ENCODE peak calls at places on chromosomes 16 and 17, in ten cellular contexts. D, Z, M, L, A, N, P, T, J and E are unnamed samples.

GRCh38 chr16:88941051-88941932 is 35.7 kb downstream of the CBFA2T3 start:
- DNase-seq in D (no peak), Z (no peak), M (no peak), L (no peak), A (peak), N (no peak), P (no peak), T (no peak), J (no peak), E (no peak)

GRCh38 chr17:43360376-43360738 is 38.4 kb upstream of the ARL4D start:
- DNase-seq in D (no peak), Z (no peak), M (peak), L (peak), A (peak), N (no peak), P (peak), T (peak), J (peak), E (peak)

GRCh38 chr17:41620583-41621434 is 3.6 kb downstream of the KRT17 start:
- DNase-seq in D (no peak), Z (no peak), M (no peak), L (peak), A (no peak), N (no peak), P (no peak), T (no peak), J (no peak), E (no peak)

GRCh38 chr16:71542377-71542776 is 16.2 kb downstream of the CHST4 start:
- DNase-seq in D (peak), Z (no peak), M (peak), L (peak), A (peak), N (peak), P (peak), T (no peak), J (peak), E (peak)

GRCh38 chr16:81214745-81215166 is 23.7 kb upstream of the BCO1 start:
- DNase-seq in D (no peak), Z (no peak), M (no peak), L (no peak), A (no peak), N (no peak), P (no peak), T (no peak), J (peak), E (no peak)

GRCh38 chr16:24815052-24815451 is 30.7 kb upstream of the SLC5A11 start:
- DNase-seq in D (no peak), Z (no peak), M (no peak), L (no peak), A (no peak), N (no peak), P (no peak), T (no peak), J (no peak), E (no peak)

GRCh38 chr16:88681084-88681680 is 5.1 kb downstream of the SNAI3 start:
- DNase-seq in D (no peak), Z (no peak), M (no peak), L (no peak), A (peak), N (no peak), P (no peak), T (no peak), J (no peak), E (no peak)

GRCh38 chr17:49748791-49749190 is 15.1 kb downstream of the FAM117A start:
- DNase-seq in D (no peak), Z (no peak), M (no peak), L (no peak), A (peak), N (no peak), P (no peak), T (no peak), J (no peak), E (no peak)

GRCh38 chr16:22903716-22904115 is 89.8 kb downstream of the HS3ST2 start:
- DNase-seq in D (no peak), Z (no peak), M (no peak), L (no peak), A (no peak), N (no peak), P (no peak), T (no peak), J (no peak), E (no peak)

GRCh38 chr16:90077757-90078593 is 844 bp upstream of the PRDM7 start:
- DNase-seq in D (no peak), Z (no peak), M (peak), L (peak), A (peak), N (no peak), P (no peak), T (no peak), J (peak), E (no peak)

GRCh38 chr16:4288148-4288921 is 15.5 kb upstream of the TFAP4 start:
- DNase-seq in D (peak), Z (no peak), M (peak), L (peak), A (peak), N (peak), P (peak), T (no peak), J (peak), E (peak)
- H3K4me3 ChIP-seq in D (no peak), Z (no peak), M (no peak), L (peak), A (no peak), N (no peak), P (no peak), T (no peak), J (no peak), E (no peak)

DNA sequence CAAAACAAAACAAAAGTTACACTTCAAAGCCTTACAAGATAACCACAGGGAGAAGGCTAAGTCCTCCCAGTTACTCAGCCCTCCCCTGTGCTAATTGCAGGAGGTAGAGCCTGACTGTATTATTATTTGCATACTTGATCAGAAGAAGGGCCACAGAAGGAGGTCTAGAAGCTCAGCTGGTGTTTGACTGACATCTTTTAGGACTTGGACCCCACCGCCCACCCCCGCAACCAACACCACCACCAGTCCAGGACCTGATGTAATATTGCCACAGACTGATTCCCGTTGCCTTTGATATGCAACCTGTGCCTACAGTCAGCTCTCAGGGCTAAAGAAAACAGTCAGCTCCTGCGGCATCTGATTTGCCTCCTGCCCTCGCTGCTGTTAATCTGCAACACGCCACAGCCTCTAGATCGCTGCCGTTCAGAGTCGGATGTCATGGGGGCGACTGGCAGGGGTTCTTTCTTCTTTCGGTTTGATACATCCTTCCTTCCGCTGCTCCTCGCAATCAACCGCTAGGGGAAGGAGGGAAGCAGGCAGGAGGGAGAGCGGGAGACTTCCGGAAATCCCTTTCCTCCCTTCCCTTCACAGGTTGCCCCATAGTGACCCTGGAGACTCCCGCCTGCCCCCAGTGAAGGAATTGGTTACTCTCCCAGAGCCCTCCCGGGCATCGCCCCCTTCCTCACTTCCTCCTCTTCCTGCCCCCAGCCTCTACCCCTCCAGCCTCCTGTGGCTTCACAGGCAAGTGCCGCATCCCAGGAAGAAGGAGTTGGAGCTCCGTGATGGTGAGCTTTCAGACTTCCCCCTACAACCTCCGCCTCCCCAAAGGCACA is 90.5 kb upstream of the SOX9 start:
- DNase-seq in D (no peak), Z (no peak), M (peak), L (peak), A (peak), N (peak), P (no peak), T (peak), J (peak), E (peak)
- H3K4me3 ChIP-seq in D (peak), Z (peak), M (peak), L (peak), A (peak), N (peak), P (peak), T (no peak), J (peak), E (peak)

GRCh38 chr16:86580063-86580797 is 1.9 kb downstream of the FOXL1 start:
- DNase-seq in D (no peak), Z (no peak), M (no peak), L (no peak), A (no peak), N (peak), P (no peak), T (no peak), J (peak), E (no peak)
- H3K4me3 ChIP-seq in D (no peak), Z (peak), M (peak), L (no peak), A (no peak), N (peak), P (peak), T (no peak), J (peak), E (no peak)

DNA sequence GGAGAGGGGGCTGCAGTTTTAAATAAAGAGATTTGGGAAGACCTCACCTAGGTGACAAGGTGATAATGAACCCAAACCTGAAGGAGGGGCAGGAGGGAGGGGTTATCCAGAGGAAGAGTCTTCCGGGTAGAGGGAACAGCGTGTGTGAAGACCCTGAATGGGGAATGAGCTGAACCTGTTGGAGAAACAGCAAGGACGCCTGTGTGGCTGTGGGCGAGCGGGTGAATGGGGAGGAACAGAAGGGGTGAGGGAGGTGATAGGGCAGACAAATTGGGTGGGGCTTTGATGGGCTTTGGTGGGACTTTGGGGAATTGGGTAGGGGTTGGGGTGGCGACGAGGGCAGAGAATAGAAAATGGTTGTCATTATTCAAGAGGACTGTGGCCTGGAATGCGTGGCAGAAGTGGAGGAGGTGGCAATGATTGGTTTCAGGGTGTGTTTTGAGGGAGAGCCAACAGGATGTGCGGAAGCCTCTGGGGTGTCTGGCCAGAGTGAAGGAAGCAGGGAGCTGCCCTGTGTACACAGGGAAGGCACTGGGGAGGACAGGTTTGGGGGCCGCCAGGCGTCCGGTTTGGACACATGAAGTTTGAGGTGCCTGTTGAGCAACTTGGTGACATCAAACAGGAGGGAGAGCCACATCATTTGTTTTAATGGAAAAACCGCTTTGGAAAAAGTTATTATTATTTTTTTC is 48.7 kb downstream of the NKD1 start:
- DNase-seq in D (no peak), Z (no peak), M (no peak), L (no peak), A (no peak), N (no peak), P (no peak), T (no peak), J (no peak), E (no peak)
- H3K4me3 ChIP-seq in D (no peak), Z (no peak), M (no peak), L (no peak), A (no peak), N (no peak), P (no peak), T (no peak), J (no peak), E (no peak)

DNA sequence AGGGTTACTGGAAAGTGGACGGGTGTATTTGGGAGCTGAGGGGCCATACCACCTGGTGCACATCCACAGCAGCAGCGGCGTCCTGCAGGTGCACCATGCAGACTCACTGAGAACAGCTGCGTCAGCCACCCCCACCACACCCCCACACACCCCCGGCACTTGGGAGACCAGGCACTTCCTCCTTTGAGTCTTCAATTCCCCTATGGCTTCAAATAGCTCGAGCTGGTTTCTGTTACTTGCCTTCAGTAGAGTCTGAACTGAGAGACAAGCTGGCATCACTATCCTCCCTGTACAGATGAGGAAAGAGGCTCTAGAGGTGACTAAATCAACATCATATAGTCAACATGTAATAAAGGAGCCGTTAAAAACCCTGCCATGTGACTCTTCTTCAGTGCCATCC is 15.4 kb downstream of the CUEDC1 start:
- DNase-seq in D (peak), Z (no peak), M (no peak), L (no peak), A (peak), N (no peak), P (no peak), T (no peak), J (no peak), E (no peak)
- H3K4me3 ChIP-seq in D (no peak), Z (no peak), M (no peak), L (no peak), A (peak), N (no peak), P (no peak), T (no peak), J (no peak), E (no peak)

DNA sequence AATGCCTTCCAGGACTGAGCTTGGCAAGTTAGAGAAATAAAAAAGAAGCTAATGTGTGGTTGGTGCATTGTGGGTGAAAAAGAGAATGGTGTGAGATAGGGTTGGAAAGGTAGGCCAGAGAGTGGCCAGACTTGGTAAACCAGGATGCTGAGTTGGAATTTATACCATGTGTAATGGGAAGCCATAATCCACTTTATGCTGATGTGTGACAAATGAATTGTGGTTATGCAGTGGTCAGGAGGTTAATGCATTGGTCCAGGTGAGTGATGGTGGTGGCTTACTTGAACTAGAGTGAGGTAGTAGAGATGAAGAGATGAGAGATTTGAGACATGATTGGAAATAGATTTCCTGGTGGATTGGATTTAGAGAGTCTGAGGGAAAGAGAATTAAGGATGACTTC is 1.0 kb downstream of the PFAS start:
- DNase-seq in D (no peak), Z (no peak), M (no peak), L (no peak), A (no peak), N (no peak), P (no peak), T (no peak), J (no peak), E (no peak)
- H3K4me3 ChIP-seq in D (peak), Z (no peak), M (peak), L (peak), A (peak), N (no peak), P (no peak), T (no peak), J (no peak), E (no peak)

DNA sequence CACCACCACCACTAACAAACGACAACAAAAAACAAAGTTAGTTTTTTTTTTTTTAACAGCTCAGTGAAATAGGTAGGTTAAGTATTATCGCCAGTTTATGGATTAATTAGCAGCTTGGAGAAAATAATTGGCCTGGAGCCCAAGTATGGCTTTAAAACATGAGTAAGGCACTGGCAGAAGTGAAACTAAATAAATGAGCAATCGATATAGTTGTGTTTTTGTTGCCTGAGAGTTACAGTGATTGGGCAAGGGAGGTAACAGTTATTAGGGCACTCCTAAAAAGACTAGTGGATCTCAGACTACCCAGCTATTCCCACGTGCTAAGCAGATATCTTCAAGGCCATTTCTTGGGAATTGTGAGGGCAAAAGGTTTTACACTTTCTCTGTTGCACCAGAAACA is 2.4 kb downstream of the MLKL start:
- DNase-seq in D (no peak), Z (no peak), M (peak), L (no peak), A (no peak), N (peak), P (no peak), T (no peak), J (peak), E (no peak)
- H3K4me3 ChIP-seq in D (peak), Z (no peak), M (no peak), L (no peak), A (peak), N (no peak), P (no peak), T (no peak), J (no peak), E (no peak)

GRCh38 chr17:30970757-30971567 is at the start of gene RNF135:
- DNase-seq in D (peak), Z (peak), M (peak), L (peak), A (no peak), N (peak), P (peak), T (peak), J (peak), E (peak)
- H3K4me3 ChIP-seq in D (peak), Z (peak), M (peak), L (peak), A (peak), N (peak), P (peak), T (peak), J (peak), E (peak)

DNA sequence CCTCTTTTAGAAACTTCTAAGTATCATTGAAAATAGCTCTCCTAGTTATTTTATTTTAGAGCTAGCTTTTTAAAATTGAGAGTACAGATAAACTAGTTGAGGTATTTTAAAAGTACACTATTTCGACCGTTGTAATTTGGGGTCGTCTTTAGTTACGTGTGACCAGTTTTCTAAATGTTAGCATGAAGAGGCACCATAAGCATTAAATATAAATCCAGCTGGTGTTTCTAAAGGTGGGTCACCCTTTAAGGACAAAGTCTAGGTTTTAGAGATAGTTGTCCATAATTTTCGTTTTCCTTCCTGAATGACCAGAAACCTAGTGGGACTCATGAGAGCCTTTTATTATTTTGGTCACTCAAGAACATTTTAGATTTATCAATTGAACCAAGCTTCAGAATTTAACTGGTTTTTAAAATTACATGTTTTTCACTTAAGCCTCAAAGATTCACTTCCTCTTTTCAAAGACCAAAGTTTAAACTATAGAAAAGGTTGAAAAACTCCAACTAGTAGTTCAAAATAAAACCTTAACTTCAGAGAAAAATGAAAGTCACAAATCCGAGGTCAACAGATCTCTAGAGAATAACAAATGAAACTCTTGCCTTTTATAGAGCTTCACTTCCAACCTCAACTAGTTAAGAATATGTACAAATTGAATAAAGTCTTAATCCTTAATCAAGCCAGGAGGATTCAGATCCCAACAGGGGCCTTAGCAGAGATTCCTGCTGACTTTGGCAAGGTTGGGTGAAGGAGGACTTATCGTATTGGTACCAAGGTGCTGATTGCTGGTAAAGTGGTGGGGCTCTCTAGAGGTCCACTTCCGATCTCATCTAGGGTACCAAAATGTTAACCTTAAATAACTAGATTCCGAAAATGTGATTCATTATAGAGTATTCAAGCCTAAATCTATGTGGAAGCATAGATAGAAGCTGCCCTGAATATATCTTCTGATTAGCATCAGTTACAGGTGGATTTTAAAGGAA is 32.5 kb downstream of the PHKB start:
- DNase-seq in D (no peak), Z (no peak), M (no peak), L (no peak), A (peak), N (no peak), P (no peak), T (no peak), J (no peak), E (no peak)
- H3K4me3 ChIP-seq in D (no peak), Z (no peak), M (no peak), L (no peak), A (peak), N (no peak), P (peak), T (no peak), J (no peak), E (peak)